ENCODE peak calls at places on chromosomes 1 and 21, in ten cellular contexts. One of them, this sample, is unnamed.
A peak's percentile ranks its signal among the peaks of the same experiment; 100 is the strongest.

GRCh38 chr1:113780363-113781146 is 21.3 kb upstream of the PHTF1 start:
- DNase-seq in activated naive CD8-positive, alpha-beta T cell treated with anti-CD3 and anti-CD28 coated beads, Interleukin-2, amount 50 U/mL, for 16 hours: no peak
- DNase-seq in endothelial cell: no peak
- DNase-seq in activated T-helper 1 cell treated with anti-CD3 and anti-CD28 coated beads, Interleukin-12 subunit alpha, Interleukin-12 subunit beta, Interleukin-2, Interleukin-4 antibody, amounts not matched to agents 30 ng/mL and 10 ng/mL and 1 ng/mL, durations not matched to agents 14 hours and 24 hours and 36 hours: no peak
- DNase-seq in NCI-H69: no peak
- DNase-seq in Panc1: no peak
- DNase-seq in HepG2: no peak
- DNase-seq in T follicular helper cell: no peak
- DNase-seq in erythroblast: peak; percentile 20
- DNase-seq in stimulated activated CD4-positive, alpha-beta T cell treated with anti-CD3 and anti-CD28 coated beads, Interleukin-1b, Interleukin-23, amount 100 ng/mL, for 4 hours: no peak
- DNase-seq in this sample: peak; percentile 9

GRCh38 chr1:24285231-24285630 is 33.9 kb upstream of the GRHL3 start:
- DNase-seq in Panc1: no peak
- DNase-seq in stimulated activated CD4-positive, alpha-beta T cell treated with anti-CD3 and anti-CD28 coated beads, Interleukin-1b, Interleukin-23, amount 100 ng/mL, for 4 hours: no peak
- DNase-seq in activated naive CD8-positive, alpha-beta T cell treated with anti-CD3 and anti-CD28 coated beads, Interleukin-2, amount 50 U/mL, for 16 hours: no peak
- DNase-seq in T follicular helper cell: no peak
- DNase-seq in activated T-helper 1 cell treated with anti-CD3 and anti-CD28 coated beads, Interleukin-12 subunit alpha, Interleukin-12 subunit beta, Interleukin-2, Interleukin-4 antibody, amounts not matched to agents 30 ng/mL and 10 ng/mL and 1 ng/mL, durations not matched to agents 14 hours and 24 hours and 36 hours: no peak
- DNase-seq in endothelial cell: no peak
- DNase-seq in erythroblast: no peak
- DNase-seq in HepG2: no peak
- DNase-seq in NCI-H69: no peak
- DNase-seq in this sample: no peak

GRCh38 chr1:169072945-169073725 is 33.4 kb upstream of the ATP1B1 start:
- DNase-seq in erythroblast: no peak
- DNase-seq in HepG2: no peak
- DNase-seq in activated T-helper 1 cell treated with anti-CD3 and anti-CD28 coated beads, Interleukin-12 subunit alpha, Interleukin-12 subunit beta, Interleukin-2, Interleukin-4 antibody, amounts not matched to agents 30 ng/mL and 10 ng/mL and 1 ng/mL, durations not matched to agents 14 hours and 24 hours and 36 hours: no peak
- DNase-seq in endothelial cell: no peak
- DNase-seq in T follicular helper cell: no peak
- DNase-seq in Panc1: no peak
- DNase-seq in activated naive CD8-positive, alpha-beta T cell treated with anti-CD3 and anti-CD28 coated beads, Interleukin-2, amount 50 U/mL, for 16 hours: no peak
- DNase-seq in stimulated activated CD4-positive, alpha-beta T cell treated with anti-CD3 and anti-CD28 coated beads, Interleukin-1b, Interleukin-23, amount 100 ng/mL, for 4 hours: no peak
- DNase-seq in NCI-H69: peak; percentile 87
- DNase-seq in this sample: no peak

GRCh38 chr21:21230672-21231071 is 232.5 kb downstream of the NCAM2 start:
- DNase-seq in endothelial cell: no peak
- DNase-seq in HepG2: no peak
- DNase-seq in activated T-helper 1 cell treated with anti-CD3 and anti-CD28 coated beads, Interleukin-12 subunit alpha, Interleukin-12 subunit beta, Interleukin-2, Interleukin-4 antibody, amounts not matched to agents 30 ng/mL and 10 ng/mL and 1 ng/mL, durations not matched to agents 14 hours and 24 hours and 36 hours: no peak
- DNase-seq in Panc1: no peak
- DNase-seq in T follicular helper cell: no peak
- DNase-seq in NCI-H69: no peak
- DNase-seq in stimulated activated CD4-positive, alpha-beta T cell treated with anti-CD3 and anti-CD28 coated beads, Interleukin-1b, Interleukin-23, amount 100 ng/mL, for 4 hours: no peak
- DNase-seq in erythroblast: no peak
- DNase-seq in activated naive CD8-positive, alpha-beta T cell treated with anti-CD3 and anti-CD28 coated beads, Interleukin-2, amount 50 U/mL, for 16 hours: no peak
- DNase-seq in this sample: no peak

GRCh38 chr1:158071106-158071505 is 77.7 kb downstream of the KIRREL1 start:
- DNase-seq in endothelial cell: no peak
- DNase-seq in T follicular helper cell: no peak
- DNase-seq in erythroblast: no peak
- DNase-seq in NCI-H69: peak; percentile 17
- DNase-seq in stimulated activated CD4-positive, alpha-beta T cell treated with anti-CD3 and anti-CD28 coated beads, Interleukin-1b, Interleukin-23, amount 100 ng/mL, for 4 hours: no peak
- DNase-seq in activated naive CD8-positive, alpha-beta T cell treated with anti-CD3 and anti-CD28 coated beads, Interleukin-2, amount 50 U/mL, for 16 hours: no peak
- DNase-seq in HepG2: no peak
- DNase-seq in activated T-helper 1 cell treated with anti-CD3 and anti-CD28 coated beads, Interleukin-12 subunit alpha, Interleukin-12 subunit beta, Interleukin-2, Interleukin-4 antibody, amounts not matched to agents 30 ng/mL and 10 ng/mL and 1 ng/mL, durations not matched to agents 14 hours and 24 hours and 36 hours: no peak
- DNase-seq in Panc1: no peak
- DNase-seq in this sample: no peak

GRCh38 chr1:9689011-9689706 is 37.6 kb downstream of the PIK3CD start:
- DNase-seq in Panc1: no peak
- DNase-seq in stimulated activated CD4-positive, alpha-beta T cell treated with anti-CD3 and anti-CD28 coated beads, Interleukin-1b, Interleukin-23, amount 100 ng/mL, for 4 hours: peak; percentile 89
- DNase-seq in activated naive CD8-positive, alpha-beta T cell treated with anti-CD3 and anti-CD28 coated beads, Interleukin-2, amount 50 U/mL, for 16 hours: peak; percentile 63
- DNase-seq in erythroblast: peak; percentile 74
- DNase-seq in endothelial cell: peak; percentile 93
- DNase-seq in HepG2: peak; percentile 48
- DNase-seq in T follicular helper cell: peak; percentile 78
- DNase-seq in activated T-helper 1 cell treated with anti-CD3 and anti-CD28 coated beads, Interleukin-12 subunit alpha, Interleukin-12 subunit beta, Interleukin-2, Interleukin-4 antibody, amounts not matched to agents 30 ng/mL and 10 ng/mL and 1 ng/mL, durations not matched to agents 14 hours and 24 hours and 36 hours: peak; percentile 71
- DNase-seq in NCI-H69: peak; percentile 83
- DNase-seq in this sample: peak; percentile 88

GRCh38 chr1:16926491-16927195 is 4.9 kb downstream of the CROCC start:
- DNase-seq in erythroblast: no peak
- DNase-seq in HepG2: no peak
- DNase-seq in stimulated activated CD4-positive, alpha-beta T cell treated with anti-CD3 and anti-CD28 coated beads, Interleukin-1b, Interleukin-23, amount 100 ng/mL, for 4 hours: no peak
- DNase-seq in T follicular helper cell: no peak
- DNase-seq in activated T-helper 1 cell treated with anti-CD3 and anti-CD28 coated beads, Interleukin-12 subunit alpha, Interleukin-12 subunit beta, Interleukin-2, Interleukin-4 antibody, amounts not matched to agents 30 ng/mL and 10 ng/mL and 1 ng/mL, durations not matched to agents 14 hours and 24 hours and 36 hours: no peak
- DNase-seq in activated naive CD8-positive, alpha-beta T cell treated with anti-CD3 and anti-CD28 coated beads, Interleukin-2, amount 50 U/mL, for 16 hours: no peak
- DNase-seq in Panc1: no peak
- DNase-seq in NCI-H69: peak; percentile 91
- DNase-seq in endothelial cell: no peak
- DNase-seq in this sample: no peak

GRCh38 chr1:207282049-207282448 is 39.4 kb upstream of the CD55 start:
- DNase-seq in endothelial cell: no peak
- DNase-seq in Panc1: no peak
- DNase-seq in T follicular helper cell: no peak
- DNase-seq in activated T-helper 1 cell treated with anti-CD3 and anti-CD28 coated beads, Interleukin-12 subunit alpha, Interleukin-12 subunit beta, Interleukin-2, Interleukin-4 antibody, amounts not matched to agents 30 ng/mL and 10 ng/mL and 1 ng/mL, durations not matched to agents 14 hours and 24 hours and 36 hours: no peak
- DNase-seq in NCI-H69: no peak
- DNase-seq in erythroblast: no peak
- DNase-seq in stimulated activated CD4-positive, alpha-beta T cell treated with anti-CD3 and anti-CD28 coated beads, Interleukin-1b, Interleukin-23, amount 100 ng/mL, for 4 hours: no peak
- DNase-seq in activated naive CD8-positive, alpha-beta T cell treated with anti-CD3 and anti-CD28 coated beads, Interleukin-2, amount 50 U/mL, for 16 hours: no peak
- DNase-seq in HepG2: no peak
- DNase-seq in this sample: no peak

GRCh38 chr1:37479255-37480124 is 5.1 kb downstream of the ZC3H12A start:
- DNase-seq in activated naive CD8-positive, alpha-beta T cell treated with anti-CD3 and anti-CD28 coated beads, Interleukin-2, amount 50 U/mL, for 16 hours: peak; percentile 85
- DNase-seq in HepG2: peak; percentile 89
- DNase-seq in activated T-helper 1 cell treated with anti-CD3 and anti-CD28 coated beads, Interleukin-12 subunit alpha, Interleukin-12 subunit beta, Interleukin-2, Interleukin-4 antibody, amounts not matched to agents 30 ng/mL and 10 ng/mL and 1 ng/mL, durations not matched to agents 14 hours and 24 hours and 36 hours: peak; percentile 84
- DNase-seq in stimulated activated CD4-positive, alpha-beta T cell treated with anti-CD3 and anti-CD28 coated beads, Interleukin-1b, Interleukin-23, amount 100 ng/mL, for 4 hours: peak; percentile 85
- DNase-seq in erythroblast: peak; percentile 81
- DNase-seq in NCI-H69: peak; percentile 48
- DNase-seq in T follicular helper cell: peak; percentile 78
- DNase-seq in Panc1: no peak
- DNase-seq in endothelial cell: no peak
- DNase-seq in this sample: peak; percentile 95

GRCh38 chr1:211468595-211468994 is 23.4 kb downstream of the RD3 start:
- DNase-seq in HepG2: no peak
- DNase-seq in activated naive CD8-positive, alpha-beta T cell treated with anti-CD3 and anti-CD28 coated beads, Interleukin-2, amount 50 U/mL, for 16 hours: no peak
- DNase-seq in activated T-helper 1 cell treated with anti-CD3 and anti-CD28 coated beads, Interleukin-12 subunit alpha, Interleukin-12 subunit beta, Interleukin-2, Interleukin-4 antibody, amounts not matched to agents 30 ng/mL and 10 ng/mL and 1 ng/mL, durations not matched to agents 14 hours and 24 hours and 36 hours: no peak
- DNase-seq in endothelial cell: peak; percentile 34
- DNase-seq in Panc1: no peak
- DNase-seq in stimulated activated CD4-positive, alpha-beta T cell treated with anti-CD3 and anti-CD28 coated beads, Interleukin-1b, Interleukin-23, amount 100 ng/mL, for 4 hours: no peak
- DNase-seq in NCI-H69: peak; percentile 17
- DNase-seq in erythroblast: no peak
- DNase-seq in T follicular helper cell: no peak
- DNase-seq in this sample: no peak

GRCh38 chr1:183159960-183160359 is 26.1 kb upstream of the LAMC2 start:
- DNase-seq in activated naive CD8-positive, alpha-beta T cell treated with anti-CD3 and anti-CD28 coated beads, Interleukin-2, amount 50 U/mL, for 16 hours: no peak
- DNase-seq in stimulated activated CD4-positive, alpha-beta T cell treated with anti-CD3 and anti-CD28 coated beads, Interleukin-1b, Interleukin-23, amount 100 ng/mL, for 4 hours: no peak
- DNase-seq in NCI-H69: peak; percentile 94
- DNase-seq in endothelial cell: no peak
- DNase-seq in erythroblast: no peak
- DNase-seq in HepG2: no peak
- DNase-seq in activated T-helper 1 cell treated with anti-CD3 and anti-CD28 coated beads, Interleukin-12 subunit alpha, Interleukin-12 subunit beta, Interleukin-2, Interleukin-4 antibody, amounts not matched to agents 30 ng/mL and 10 ng/mL and 1 ng/mL, durations not matched to agents 14 hours and 24 hours and 36 hours: no peak
- DNase-seq in Panc1: no peak
- DNase-seq in T follicular helper cell: no peak
- DNase-seq in this sample: no peak

GRCh38 chr1:3297756-3298155 is 156.7 kb upstream of the ARHGEF16 start:
- DNase-seq in NCI-H69: no peak
- DNase-seq in activated T-helper 1 cell treated with anti-CD3 and anti-CD28 coated beads, Interleukin-12 subunit alpha, Interleukin-12 subunit beta, Interleukin-2, Interleukin-4 antibody, amounts not matched to agents 30 ng/mL and 10 ng/mL and 1 ng/mL, durations not matched to agents 14 hours and 24 hours and 36 hours: no peak
- DNase-seq in HepG2: no peak
- DNase-seq in erythroblast: no peak
- DNase-seq in endothelial cell: no peak
- DNase-seq in activated naive CD8-positive, alpha-beta T cell treated with anti-CD3 and anti-CD28 coated beads, Interleukin-2, amount 50 U/mL, for 16 hours: no peak
- DNase-seq in T follicular helper cell: no peak
- DNase-seq in stimulated activated CD4-positive, alpha-beta T cell treated with anti-CD3 and anti-CD28 coated beads, Interleukin-1b, Interleukin-23, amount 100 ng/mL, for 4 hours: no peak
- DNase-seq in Panc1: no peak
- DNase-seq in this sample: no peak

GRCh38 chr1:38991638-38992449 is 768 bp downstream of the AKIRIN1 start:
- DNase-seq in Panc1: no peak
- DNase-seq in endothelial cell: peak; percentile 49
- DNase-seq in activated T-helper 1 cell treated with anti-CD3 and anti-CD28 coated beads, Interleukin-12 subunit alpha, Interleukin-12 subunit beta, Interleukin-2, Interleukin-4 antibody, amounts not matched to agents 30 ng/mL and 10 ng/mL and 1 ng/mL, durations not matched to agents 14 hours and 24 hours and 36 hours: no peak
- DNase-seq in activated naive CD8-positive, alpha-beta T cell treated with anti-CD3 and anti-CD28 coated beads, Interleukin-2, amount 50 U/mL, for 16 hours: no peak
- DNase-seq in erythroblast: peak; percentile 52
- DNase-seq in T follicular helper cell: no peak
- DNase-seq in HepG2: no peak
- DNase-seq in stimulated activated CD4-positive, alpha-beta T cell treated with anti-CD3 and anti-CD28 coated beads, Interleukin-1b, Interleukin-23, amount 100 ng/mL, for 4 hours: no peak
- DNase-seq in NCI-H69: peak; percentile 44
- DNase-seq in this sample: no peak

GRCh38 chr1:200912737-200913407 is 18.2 kb downstream of the INAVA start:
- DNase-seq in HepG2: no peak
- DNase-seq in NCI-H69: no peak
- DNase-seq in erythroblast: no peak
- DNase-seq in Panc1: no peak
- DNase-seq in T follicular helper cell: no peak
- DNase-seq in activated T-helper 1 cell treated with anti-CD3 and anti-CD28 coated beads, Interleukin-12 subunit alpha, Interleukin-12 subunit beta, Interleukin-2, Interleukin-4 antibody, amounts not matched to agents 30 ng/mL and 10 ng/mL and 1 ng/mL, durations not matched to agents 14 hours and 24 hours and 36 hours: no peak
- DNase-seq in endothelial cell: no peak
- DNase-seq in activated naive CD8-positive, alpha-beta T cell treated with anti-CD3 and anti-CD28 coated beads, Interleukin-2, amount 50 U/mL, for 16 hours: no peak
- DNase-seq in stimulated activated CD4-positive, alpha-beta T cell treated with anti-CD3 and anti-CD28 coated beads, Interleukin-1b, Interleukin-23, amount 100 ng/mL, for 4 hours: no peak
- DNase-seq in this sample: no peak

GRCh38 chr1:37721565-37721964 is 29.2 kb downstream of the CDCA8 start:
- DNase-seq in stimulated activated CD4-positive, alpha-beta T cell treated with anti-CD3 and anti-CD28 coated beads, Interleukin-1b, Interleukin-23, amount 100 ng/mL, for 4 hours: no peak
- DNase-seq in Panc1: no peak
- DNase-seq in activated naive CD8-positive, alpha-beta T cell treated with anti-CD3 and anti-CD28 coated beads, Interleukin-2, amount 50 U/mL, for 16 hours: no peak
- DNase-seq in activated T-helper 1 cell treated with anti-CD3 and anti-CD28 coated beads, Interleukin-12 subunit alpha, Interleukin-12 subunit beta, Interleukin-2, Interleukin-4 antibody, amounts not matched to agents 30 ng/mL and 10 ng/mL and 1 ng/mL, durations not matched to agents 14 hours and 24 hours and 36 hours: no peak
- DNase-seq in HepG2: no peak
- DNase-seq in NCI-H69: no peak
- DNase-seq in erythroblast: no peak
- DNase-seq in T follicular helper cell: no peak
- DNase-seq in endothelial cell: no peak
- DNase-seq in this sample: no peak